ENCODE peak calls at places on chromosomes 3 and 15, in six cellular contexts. H is skeletal muscle cell, U is posterior cingulate gyrus, D is heart left ventricle, L is A549, J is T-helper 9 cell. Y is an unnamed sample.

GRCh38 chr15:49589030-49589429 is 31.6 kb downstream of the FAM227B start:
- DNase-seq in H (no peak), U (no peak), D (no peak), L (no peak), J (no peak), Y (no peak)

GRCh38 chr3:194058189-194058571 is 77.8 kb upstream of the HES1 start:
- DNase-seq in H (no peak), U (peak), D (peak), L (no peak), J (no peak), Y (peak)

GRCh38 chr15:65402971-65403370 is 19.8 kb downstream of the IGDCC4 start:
- DNase-seq in H (no peak), U (no peak), D (no peak), L (no peak), J (no peak), Y (no peak)

GRCh38 chr3:193729601-193730000 is 136.6 kb downstream of the OPA1 start:
- DNase-seq in H (no peak), U (no peak), D (no peak), L (no peak), J (no peak), Y (no peak)

GRCh38 chr3:46372492-46373359 is 2.0 kb downstream of the CCR5 start:
- DNase-seq in H (no peak), U (no peak), D (no peak), L (no peak), J (no peak), Y (no peak)

GRCh38 chr3:126315083-126315658 is 42.0 kb downstream of the KLF15 start:
- DNase-seq in H (no peak), U (no peak), D (no peak), L (no peak), J (no peak), Y (no peak)

GRCh38 chr3:167887096-167887495 is 151.6 kb downstream of the SERPINI1 start:
- DNase-seq in H (peak), U (no peak), D (no peak), L (peak), J (no peak), Y (no peak)

GRCh38 chr3:30729512-30729911 is 123.1 kb downstream of the TGFBR2 start:
- DNase-seq in H (no peak), U (no peak), D (no peak), L (no peak), J (no peak), Y (no peak)

GRCh38 chr15:31487811-31488436 is 161.3 kb downstream of the KLF13 start:
- DNase-seq in H (no peak), U (no peak), D (no peak), L (peak), J (no peak), Y (no peak)

GRCh38 chr3:134076816-134077215 is 47.1 kb upstream of the SLCO2A1 start:
- DNase-seq in H (no peak), U (no peak), D (no peak), L (no peak), J (no peak), Y (no peak)

GRCh38 chr15:81113204-81113657 is 20.8 kb upstream of the CFAP161 start:
- DNase-seq in H (no peak), U (no peak), D (no peak), L (no peak), J (no peak), Y (no peak)

GRCh38 chr3:10136426-10137005 is 5.1 kb upstream of the VHL start:
- DNase-seq in H (no peak), U (no peak), D (no peak), L (no peak), J (no peak), Y (no peak)

GRCh38 chr3:166554006-166554405 is 716.8 kb upstream of the BCHE start:
- DNase-seq in H (no peak), U (no peak), D (no peak), L (no peak), J (no peak), Y (no peak)

GRCh38 chr3:73504255-73504654 is 120.5 kb downstream of the PDZRN3 start:
- DNase-seq in H (no peak), U (no peak), D (no peak), L (no peak), J (no peak), Y (no peak)

GRCh38 chr3:43995929-43996378 is 245.7 kb upstream of the TOPAZ1 start:
- DNase-seq in H (no peak), U (no peak), D (no peak), L (peak), J (no peak), Y (no peak)

GRCh38 chr3:142680710-142681109 is 43.1 kb upstream of the TRPC1 start:
- DNase-seq in H (no peak), U (no peak), D (no peak), L (peak), J (no peak), Y (no peak)

GRCh38 chr3:196554205-196554604 is 14.1 kb downstream of the WDR53 start:
- DNase-seq in H (no peak), U (no peak), D (no peak), L (no peak), J (no peak), Y (no peak)

GRCh38 chr3:10223676-10224639 is 24.3 kb upstream of the TATDN2 start:
- DNase-seq in H (no peak), U (no peak), D (no peak), L (peak), J (peak), Y (no peak)

GRCh38 chr15:88166330-88166993 is 90.1 kb downstream of the NTRK3 start:
- DNase-seq in H (no peak), U (no peak), D (no peak), L (no peak), J (no peak), Y (no peak)

GRCh38 chr3:55802816-55803215 is 315.7 kb upstream of the WNT5A start:
- DNase-seq in H (no peak), U (no peak), D (no peak), L (no peak), J (no peak), Y (no peak)

GRCh38 chr3:161545823-161546222 is 49.2 kb downstream of the OTOL1 start:
- DNase-seq in H (no peak), U (no peak), D (no peak), L (no peak), J (no peak), Y (no peak)

Y was measured in glutamatergic neuron.